ENCODE peak calls at places on chromosome 15, in four cellular contexts. One of them, this sample, is unnamed.
A peak's percentile ranks its signal among the peaks of the same experiment; 100 is the strongest.

GRCh38 chr15:29021901-29022300 is 136.1 kb downstream of the APBA2 start:
- DNase-seq in fibroblast of pulmonary artery: peak; percentile 96
- DNase-seq in progenitor cell of endocrine pancreas: no peak
- DNase-seq in glutamatergic neuron: no peak
- DNase-seq in this sample: no peak

GRCh38 chr15:98160236-98160635 is 199.7 kb downstream of the ARRDC4 start:
- DNase-seq in glutamatergic neuron: no peak
- DNase-seq in fibroblast of pulmonary artery: no peak
- DNase-seq in progenitor cell of endocrine pancreas: no peak
- DNase-seq in this sample: no peak

GRCh38 chr15:72923304-72923703 is 129.0 kb upstream of the NEO1 start:
- DNase-seq in fibroblast of pulmonary artery: no peak
- DNase-seq in glutamatergic neuron: no peak
- DNase-seq in progenitor cell of endocrine pancreas: no peak
- DNase-seq in this sample: no peak

GRCh38 chr15:41019174-41019573 is 65.9 kb downstream of the CHAC1 start:
- DNase-seq in glutamatergic neuron: no peak
- DNase-seq in progenitor cell of endocrine pancreas: no peak
- DNase-seq in fibroblast of pulmonary artery: no peak
- DNase-seq in this sample: no peak

GRCh38 chr15:66649235-66649984 is 52.6 kb upstream of the SMAD6 start:
- DNase-seq in glutamatergic neuron: no peak
- DNase-seq in progenitor cell of endocrine pancreas: no peak
- DNase-seq in fibroblast of pulmonary artery: no peak
- DNase-seq in this sample: no peak

GRCh38 chr15:71079208-71080044 is 35.8 kb upstream of the THSD4 start:
- DNase-seq in fibroblast of pulmonary artery: peak; percentile 86
- DNase-seq in glutamatergic neuron: no peak
- DNase-seq in progenitor cell of endocrine pancreas: no peak
- DNase-seq in this sample: peak; percentile 4

GRCh38 chr15:76837474-76837873 is 67.7 kb downstream of the SCAPER start:
- DNase-seq in glutamatergic neuron: no peak
- DNase-seq in fibroblast of pulmonary artery: no peak
- DNase-seq in progenitor cell of endocrine pancreas: no peak
- DNase-seq in this sample: no peak

GRCh38 chr15:93060336-93061248 is 28.4 kb downstream of the RGMA start:
- DNase-seq in glutamatergic neuron: no peak
- DNase-seq in fibroblast of pulmonary artery: no peak
- DNase-seq in progenitor cell of endocrine pancreas: no peak
- DNase-seq in this sample: no peak

GRCh38 chr15:64009798-64010241 is 36.5 kb downstream of the DAPK2 start:
- DNase-seq in fibroblast of pulmonary artery: no peak
- DNase-seq in progenitor cell of endocrine pancreas: no peak
- DNase-seq in glutamatergic neuron: no peak
- DNase-seq in this sample: peak; percentile 64

GRCh38 chr15:25869696-25870095 is 6.6 kb upstream of the ATP10A start:
- DNase-seq in glutamatergic neuron: no peak
- DNase-seq in fibroblast of pulmonary artery: no peak
- DNase-seq in progenitor cell of endocrine pancreas: no peak
- DNase-seq in this sample: no peak

GRCh38 chr15:46861796-46862195 is 855.5 kb upstream of the SEMA6D start:
- DNase-seq in progenitor cell of endocrine pancreas: no peak
- DNase-seq in glutamatergic neuron: no peak
- DNase-seq in fibroblast of pulmonary artery: no peak
- DNase-seq in this sample: no peak

GRCh38 chr15:70596354-70597055 is 166.9 kb downstream of the UACA start:
- DNase-seq in progenitor cell of endocrine pancreas: no peak
- DNase-seq in glutamatergic neuron: no peak
- DNase-seq in fibroblast of pulmonary artery: peak; percentile 69
- DNase-seq in this sample: peak; percentile 78

GRCh38 chr15:83210619-83211018 is 3.0 kb upstream of the HDGFL3 start:
- DNase-seq in fibroblast of pulmonary artery: peak; percentile 31
- DNase-seq in glutamatergic neuron: peak; percentile 21
- DNase-seq in progenitor cell of endocrine pancreas: no peak
- DNase-seq in this sample: no peak

GRCh38 chr15:92915766-92916435 is 15.8 kb downstream of the CHD2 start:
- DNase-seq in fibroblast of pulmonary artery: no peak
- DNase-seq in glutamatergic neuron: no peak
- DNase-seq in progenitor cell of endocrine pancreas: no peak
- DNase-seq in this sample: no peak

GRCh38 chr15:49075876-49076275 is 29.6 kb upstream of the SECISBP2L start:
- DNase-seq in fibroblast of pulmonary artery: no peak
- DNase-seq in progenitor cell of endocrine pancreas: no peak
- DNase-seq in glutamatergic neuron: no peak
- DNase-seq in this sample: no peak

GRCh38 chr15:93459396-93459795 is 370.4 kb upstream of the RGMA start:
- DNase-seq in fibroblast of pulmonary artery: no peak
- DNase-seq in glutamatergic neuron: no peak
- DNase-seq in progenitor cell of endocrine pancreas: no peak
- DNase-seq in this sample: no peak

GRCh38 chr15:99121207-99121606 is 16.3 kb downstream of the SYNM start:
- DNase-seq in progenitor cell of endocrine pancreas: no peak
- DNase-seq in fibroblast of pulmonary artery: no peak
- DNase-seq in glutamatergic neuron: no peak
- DNase-seq in this sample: no peak

GRCh38 chr15:101496198-101496986 is 6.9 kb upstream of the PCSK6 start:
- DNase-seq in progenitor cell of endocrine pancreas: no peak
- DNase-seq in fibroblast of pulmonary artery: no peak
- DNase-seq in glutamatergic neuron: no peak
- DNase-seq in this sample: no peak

GRCh38 chr15:37218351-37218916 is 118.1 kb upstream of the MEIS2 start:
- DNase-seq in progenitor cell of endocrine pancreas: no peak
- DNase-seq in glutamatergic neuron: no peak
- DNase-seq in fibroblast of pulmonary artery: no peak
- DNase-seq in this sample: no peak

GRCh38 chr15:38705421-38706219 is 141.0 kb upstream of the RASGRP1 start:
- DNase-seq in glutamatergic neuron: no peak
- DNase-seq in fibroblast of pulmonary artery: no peak
- DNase-seq in progenitor cell of endocrine pancreas: no peak
- DNase-seq in this sample: no peak

GRCh38 chr15:77580991-77581682 is 51.6 kb downstream of the LINGO1 start:
- DNase-seq in progenitor cell of endocrine pancreas: no peak
- DNase-seq in fibroblast of pulmonary artery: no peak
- DNase-seq in glutamatergic neuron: no peak
- DNase-seq in this sample: peak; percentile 13

GRCh38 chr15:28873006-28873405 is 12.8 kb upstream of the APBA2 start:
- DNase-seq in glutamatergic neuron: no peak
- DNase-seq in progenitor cell of endocrine pancreas: no peak
- DNase-seq in fibroblast of pulmonary artery: no peak
- DNase-seq in this sample: no peak

GRCh38 chr15:99104788-99105515 is at the start of gene SYNM:
- DNase-seq in fibroblast of pulmonary artery: peak; percentile 75
- DNase-seq in glutamatergic neuron: peak; percentile 85
- DNase-seq in progenitor cell of endocrine pancreas: peak; percentile 73
- DNase-seq in this sample: peak; percentile 49

GRCh38 chr15:62269504-62269903 is 104.4 kb upstream of the C2CD4B start:
- DNase-seq in glutamatergic neuron: no peak
- DNase-seq in progenitor cell of endocrine pancreas: no peak
- DNase-seq in fibroblast of pulmonary artery: no peak
- DNase-seq in this sample: no peak

GRCh38 chr15:81398910-81399551 is 25.0 kb upstream of the TMC3 start:
- DNase-seq in glutamatergic neuron: no peak
- DNase-seq in progenitor cell of endocrine pancreas: no peak
- DNase-seq in fibroblast of pulmonary artery: peak; percentile 40
- DNase-seq in this sample: peak; percentile 33

DNA sequence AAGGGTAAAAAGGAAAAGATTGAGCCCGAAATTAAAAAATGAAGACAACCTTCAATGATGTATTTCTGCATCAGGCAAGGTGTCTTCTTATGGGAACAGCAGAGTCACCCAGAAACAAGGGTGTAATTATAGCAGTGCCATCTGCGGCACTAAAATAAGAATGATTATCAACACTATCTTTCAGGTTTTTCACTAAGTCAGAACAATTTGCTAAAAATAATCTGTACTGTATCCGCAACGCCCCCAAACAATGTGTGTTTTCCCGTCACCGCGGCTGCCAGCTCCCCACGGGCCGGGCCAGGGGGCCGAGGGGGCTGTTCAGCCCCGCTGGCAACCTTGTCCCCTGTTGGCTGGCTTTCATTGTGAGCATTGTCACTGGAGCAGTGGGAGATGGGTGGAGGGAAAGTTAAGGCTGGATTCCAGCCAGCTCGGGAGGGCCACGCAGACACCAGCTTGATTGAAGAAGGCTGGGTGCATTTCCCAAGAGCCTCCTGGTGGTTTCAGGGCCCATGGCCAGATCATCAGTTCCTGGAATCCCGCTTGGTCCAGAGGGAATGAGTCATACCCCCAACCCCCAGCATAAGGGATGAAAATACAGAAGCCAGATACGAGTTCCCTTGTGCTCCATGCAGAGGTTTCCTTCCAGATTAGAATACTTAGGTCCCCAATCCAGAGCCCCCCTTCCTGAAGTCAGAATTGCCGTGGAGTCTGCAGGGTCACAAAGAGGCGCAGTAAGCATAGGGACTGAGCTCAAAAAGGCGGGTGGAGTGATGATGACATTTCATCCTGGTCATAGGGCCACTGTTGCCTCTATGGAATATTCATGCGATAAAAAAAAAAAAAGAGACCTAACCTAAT is 90.2 kb upstream of the KLF13 start:
- DNase-seq in fibroblast of pulmonary artery: peak; percentile 98
- DNase-seq in glutamatergic neuron: no peak
- DNase-seq in progenitor cell of endocrine pancreas: no peak
- DNase-seq in this sample: peak; percentile 98
- TF ChIP-seq CTCF in fibroblast of pulmonary artery: no peak
- TF ChIP-seq CTCF in glutamatergic neuron: no peak
- TF ChIP-seq CTCF in progenitor cell of endocrine pancreas: no peak
- TF ChIP-seq CTCF in this sample: no peak

GRCh38 chr15:91885714-91886265 is 32.3 kb downstream of the SLCO3A1 start:
- DNase-seq in fibroblast of pulmonary artery: no peak
- DNase-seq in progenitor cell of endocrine pancreas: no peak
- DNase-seq in glutamatergic neuron: no peak
- DNase-seq in this sample: peak; percentile 24
- TF ChIP-seq CTCF in fibroblast of pulmonary artery: no peak
- TF ChIP-seq CTCF in progenitor cell of endocrine pancreas: no peak
- TF ChIP-seq CTCF in glutamatergic neuron: no peak
- TF ChIP-seq CTCF in this sample: no peak

GRCh38 chr15:75156306-75157215 is 45.1 kb upstream of the C15orf39 start:
- DNase-seq in progenitor cell of endocrine pancreas: no peak
- DNase-seq in fibroblast of pulmonary artery: no peak
- DNase-seq in glutamatergic neuron: no peak
- DNase-seq in this sample: no peak

GRCh38 chr15:75161106-75161505 is 40.6 kb upstream of the C15orf39 start:
- DNase-seq in fibroblast of pulmonary artery: no peak
- DNase-seq in glutamatergic neuron: no peak
- DNase-seq in progenitor cell of endocrine pancreas: no peak
- DNase-seq in this sample: no peak

GRCh38 chr15:75158402-75158801 is 43.3 kb upstream of the C15orf39 start:
- DNase-seq in glutamatergic neuron: no peak
- DNase-seq in fibroblast of pulmonary artery: no peak
- DNase-seq in progenitor cell of endocrine pancreas: no peak
- DNase-seq in this sample: no peak

GRCh38 chr15:75161788-75162414 is 39.8 kb upstream of the C15orf39 start:
- DNase-seq in glutamatergic neuron: no peak
- DNase-seq in progenitor cell of endocrine pancreas: no peak
- DNase-seq in fibroblast of pulmonary artery: peak; percentile 61
- DNase-seq in this sample: no peak

DNA sequence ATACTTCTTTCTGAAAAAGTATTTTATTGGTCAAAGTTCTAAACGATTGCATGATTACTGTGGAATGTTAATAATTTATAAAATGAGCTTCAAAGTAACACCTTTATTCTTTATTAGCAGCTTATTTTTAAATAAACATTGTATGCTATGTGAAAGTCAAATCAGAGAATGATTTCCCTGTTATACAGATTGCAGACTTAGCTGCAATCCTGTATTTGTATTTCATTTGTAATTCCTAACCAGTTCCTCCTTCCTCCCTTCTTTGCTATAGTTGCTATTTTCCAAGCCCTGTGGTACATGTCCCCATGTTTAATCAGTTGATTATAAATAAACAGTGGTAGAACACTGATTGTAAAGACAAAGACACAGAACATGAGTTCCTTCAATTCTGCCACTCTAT is 42.4 kb upstream of the C15orf39 start:
- DNase-seq in fibroblast of pulmonary artery: no peak
- DNase-seq in progenitor cell of endocrine pancreas: no peak
- DNase-seq in glutamatergic neuron: no peak
- DNase-seq in this sample: no peak
- TF ChIP-seq CTCF in fibroblast of pulmonary artery: no peak
- TF ChIP-seq CTCF in progenitor cell of endocrine pancreas: no peak
- TF ChIP-seq CTCF in glutamatergic neuron: no peak
- TF ChIP-seq CTCF in this sample: no peak

GRCh38 chr15:57619746-57620145 is 28.0 kb downstream of the MYZAP start:
- DNase-seq in glutamatergic neuron: no peak
- DNase-seq in progenitor cell of endocrine pancreas: no peak
- DNase-seq in fibroblast of pulmonary artery: no peak
- DNase-seq in this sample: no peak
- TF ChIP-seq CTCF in glutamatergic neuron: no peak
- TF ChIP-seq CTCF in progenitor cell of endocrine pancreas: no peak
- TF ChIP-seq CTCF in fibroblast of pulmonary artery: peak; percentile 2
- TF ChIP-seq CTCF in this sample: no peak

GRCh38 chr15:68874788-68875187 is 54.1 kb upstream of the ANP32A start:
- DNase-seq in progenitor cell of endocrine pancreas: no peak
- DNase-seq in fibroblast of pulmonary artery: no peak
- DNase-seq in glutamatergic neuron: no peak
- DNase-seq in this sample: peak; percentile 6
- TF ChIP-seq CTCF in progenitor cell of endocrine pancreas: no peak
- TF ChIP-seq CTCF in fibroblast of pulmonary artery: no peak
- TF ChIP-seq CTCF in glutamatergic neuron: no peak
- TF ChIP-seq CTCF in this sample: no peak

GRCh38 chr15:74542192-74543042 is 1.4 kb downstream of the ARID3B start:
- DNase-seq in fibroblast of pulmonary artery: no peak
- DNase-seq in glutamatergic neuron: no peak
- DNase-seq in progenitor cell of endocrine pancreas: no peak
- DNase-seq in this sample: peak; percentile 9

GRCh38 chr15:74541494-74542191 is 623 bp downstream of the ARID3B start:
- DNase-seq in fibroblast of pulmonary artery: peak; percentile 33
- DNase-seq in glutamatergic neuron: peak; percentile 24
- DNase-seq in progenitor cell of endocrine pancreas: no peak
- DNase-seq in this sample: peak; percentile 30

GRCh38 chr15:74543043-74543422 is 2.0 kb downstream of the ARID3B start:
- DNase-seq in fibroblast of pulmonary artery: no peak
- DNase-seq in progenitor cell of endocrine pancreas: no peak
- DNase-seq in glutamatergic neuron: no peak
- DNase-seq in this sample: no peak

GRCh38 chr15:74545061-74545460 is 4.0 kb downstream of the ARID3B start:
- DNase-seq in progenitor cell of endocrine pancreas: no peak
- DNase-seq in fibroblast of pulmonary artery: no peak
- DNase-seq in glutamatergic neuron: no peak
- DNase-seq in this sample: no peak

GRCh38 chr15:74543583-74543982 is 2.6 kb downstream of the ARID3B start:
- DNase-seq in fibroblast of pulmonary artery: no peak
- DNase-seq in progenitor cell of endocrine pancreas: no peak
- DNase-seq in glutamatergic neuron: no peak
- DNase-seq in this sample: peak; percentile 13
- TF ChIP-seq CTCF in fibroblast of pulmonary artery: peak; percentile 8
- TF ChIP-seq CTCF in progenitor cell of endocrine pancreas: peak; percentile 46
- TF ChIP-seq CTCF in glutamatergic neuron: no peak
- TF ChIP-seq CTCF in this sample: peak; percentile 14

DNA sequence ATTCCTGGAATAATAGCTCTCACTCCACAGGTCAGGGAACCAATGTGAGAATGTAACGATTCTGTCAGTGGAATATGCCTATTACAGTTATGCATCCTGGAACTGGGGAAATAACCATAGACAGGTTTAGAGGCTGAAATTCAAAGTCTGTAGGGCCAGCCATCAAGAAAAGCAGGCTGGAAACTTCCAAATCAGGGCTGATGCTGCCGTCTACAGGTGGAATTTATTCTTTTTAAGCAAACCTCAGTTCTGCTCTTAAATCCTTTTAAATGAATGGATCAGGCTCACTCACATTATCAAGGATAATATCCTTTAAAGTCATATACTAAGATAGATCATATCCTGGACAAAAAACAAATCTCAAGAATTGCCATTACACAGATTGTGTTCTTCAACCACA is 699.8 kb downstream of the NR2F2 start:
- DNase-seq in fibroblast of pulmonary artery: no peak
- DNase-seq in glutamatergic neuron: no peak
- DNase-seq in progenitor cell of endocrine pancreas: no peak
- DNase-seq in this sample: no peak
- TF ChIP-seq CTCF in fibroblast of pulmonary artery: no peak
- TF ChIP-seq CTCF in glutamatergic neuron: no peak
- TF ChIP-seq CTCF in progenitor cell of endocrine pancreas: no peak
- TF ChIP-seq CTCF in this sample: no peak